ENCODE peak calls at places on chromosomes 11 and 22, in six cellular contexts. G, Q, U, T, H and K are unnamed samples.
A peak's percentile ranks its signal among the peaks of the same experiment; 100 is the strongest.

GRCh38 chr11:97912629-97913028 is 1108.1 kb upstream of the CNTN5 start:
- DNase-seq in G (no peak), Q (no peak), U (no peak), T (no peak), H (no peak), K (no peak)

GRCh38 chr11:120839846-120840402 is 184.0 kb upstream of the TBCEL start:
- DNase-seq in G (no peak), Q (no peak), U (no peak), T (no peak), H (no peak), K (no peak)

GRCh38 chr11:44575288-44575672 is 9.8 kb downstream of the CD82 start:
- DNase-seq in G (no peak), Q (no peak), U (no peak), T (no peak), H (no peak), K (no peak)

GRCh38 chr22:48891688-48892380 is 935.8 kb downstream of the BRD1 start:
- DNase-seq in G (no peak), Q (peak; percentile 34), U (no peak), T (no peak), H (no peak), K (no peak)

GRCh38 chr22:27726344-27726725 is 75.2 kb downstream of the MN1 start:
- DNase-seq in G (no peak), Q (no peak), U (no peak), T (no peak), H (no peak), K (no peak)

GRCh38 chr11:41842673-41843072 is 383.2 kb upstream of the LRRC4C start:
- DNase-seq in G (no peak), Q (no peak), U (no peak), T (no peak), H (no peak), K (no peak)

GRCh38 chr22:43060213-43060612 is 29.0 kb downstream of the TTLL1 start:
- DNase-seq in G (peak; percentile 52), Q (no peak), U (peak; percentile 12), T (no peak), H (no peak), K (no peak)

GRCh38 chr11:64764753-64765152 is 5.0 kb upstream of the PYGM start:
- DNase-seq in G (no peak), Q (no peak), U (no peak), T (no peak), H (no peak), K (no peak)

GRCh38 chr11:130178441-130178971 is 18.9 kb downstream of the ST14 start:
- DNase-seq in G (no peak), Q (no peak), U (no peak), T (no peak), H (peak; percentile 44), K (no peak)

GRCh38 chr11:40030867-40031266 is 1428.6 kb downstream of the LRRC4C start:
- DNase-seq in G (no peak), Q (no peak), U (no peak), T (no peak), H (no peak), K (no peak)

GRCh38 chr11:105937331-105937730 is 84.7 kb downstream of the MSANTD4 start:
- DNase-seq in G (no peak), Q (no peak), U (peak; percentile 29), T (no peak), H (no peak), K (no peak)

GRCh38 chr22:39994046-39994565 is 648 bp upstream of the FAM83F start:
- DNase-seq in G (no peak), Q (no peak), U (no peak), T (no peak), H (no peak), K (no peak)

DNA sequence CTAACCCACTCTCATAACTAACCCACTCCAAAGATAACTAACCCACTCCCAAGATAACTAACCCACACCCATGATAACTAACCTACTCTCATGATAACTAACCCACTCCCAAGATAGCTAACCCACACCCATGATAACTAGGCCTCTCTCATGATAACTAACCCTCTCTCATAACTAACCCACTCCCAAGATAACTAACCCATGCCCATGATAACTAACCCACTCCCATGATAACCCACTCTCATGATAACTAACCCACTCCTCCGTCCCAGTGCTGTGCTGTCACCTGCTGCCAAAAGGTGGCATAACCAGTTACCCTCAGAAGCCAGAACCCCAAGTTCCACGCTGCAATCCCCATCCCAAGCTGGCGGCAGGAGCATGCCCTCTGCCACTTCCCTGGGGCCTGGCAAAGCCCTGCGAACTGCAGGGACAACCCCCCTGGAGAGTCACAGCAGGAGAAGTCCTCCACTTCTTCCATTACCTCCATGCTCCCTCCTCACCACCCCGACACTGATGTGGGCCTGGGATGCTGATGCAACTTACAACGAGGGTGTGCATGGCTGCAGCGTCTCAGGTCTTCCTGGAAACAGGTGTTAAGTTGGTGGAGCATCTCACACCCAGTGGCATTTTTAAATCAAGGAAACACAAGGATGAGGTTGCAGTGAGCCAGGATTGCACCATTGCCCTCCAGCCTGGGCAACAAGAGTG is 30.8 kb upstream of the CELSR1 start:
- DNase-seq in G (no peak), Q (no peak), U (no peak), T (no peak), H (no peak), K (no peak)
- TF ChIP-seq CTCF in G (no peak), Q (no peak), U (peak; percentile 5), T (no peak), H (no peak), K (no peak)

GRCh38 chr11:122757201-122757600 is 81.1 kb upstream of the CRTAM start:
- DNase-seq in G (no peak), Q (no peak), U (no peak), T (no peak), H (no peak), K (no peak)

GRCh38 chr11:122755941-122756340 is 82.4 kb upstream of the CRTAM start:
- DNase-seq in G (no peak), Q (no peak), U (no peak), T (no peak), H (no peak), K (no peak)

GRCh38 chr11:122755409-122755808 is 82.9 kb upstream of the CRTAM start:
- DNase-seq in G (no peak), Q (no peak), U (no peak), T (no peak), H (no peak), K (no peak)

GRCh38 chr11:122754553-122755322 is 83.6 kb upstream of the CRTAM start:
- DNase-seq in G (peak; percentile 47), Q (no peak), U (no peak), T (no peak), H (no peak), K (no peak)

DNA sequence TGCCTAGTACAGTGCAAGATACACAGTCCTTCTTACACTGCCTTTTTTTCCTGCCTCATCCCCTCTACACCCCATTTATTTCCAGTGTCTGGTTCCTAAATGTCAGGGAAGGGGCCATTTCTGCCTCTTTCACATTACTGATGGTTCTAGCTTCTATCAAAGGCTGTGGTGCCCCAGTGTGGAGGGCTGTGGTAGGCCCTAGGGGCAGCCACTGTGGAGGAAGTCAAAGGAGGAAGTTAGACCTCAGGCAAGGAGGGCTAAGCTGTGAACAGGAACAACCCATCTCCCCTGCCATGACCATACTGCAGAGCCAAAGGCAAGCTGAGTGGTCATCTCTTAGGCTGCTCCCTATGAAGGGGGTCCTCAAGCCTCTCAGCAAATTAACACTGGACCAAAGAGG is 81.9 kb upstream of the CRTAM start:
- DNase-seq in G (peak; percentile 39), Q (peak; percentile 61), U (no peak), T (no peak), H (peak; percentile 18), K (no peak)
- TF ChIP-seq CTCF in G (peak; percentile 57), Q (no peak), U (peak; percentile 22), T (no peak), H (peak; percentile 28), K (no peak)

DNA sequence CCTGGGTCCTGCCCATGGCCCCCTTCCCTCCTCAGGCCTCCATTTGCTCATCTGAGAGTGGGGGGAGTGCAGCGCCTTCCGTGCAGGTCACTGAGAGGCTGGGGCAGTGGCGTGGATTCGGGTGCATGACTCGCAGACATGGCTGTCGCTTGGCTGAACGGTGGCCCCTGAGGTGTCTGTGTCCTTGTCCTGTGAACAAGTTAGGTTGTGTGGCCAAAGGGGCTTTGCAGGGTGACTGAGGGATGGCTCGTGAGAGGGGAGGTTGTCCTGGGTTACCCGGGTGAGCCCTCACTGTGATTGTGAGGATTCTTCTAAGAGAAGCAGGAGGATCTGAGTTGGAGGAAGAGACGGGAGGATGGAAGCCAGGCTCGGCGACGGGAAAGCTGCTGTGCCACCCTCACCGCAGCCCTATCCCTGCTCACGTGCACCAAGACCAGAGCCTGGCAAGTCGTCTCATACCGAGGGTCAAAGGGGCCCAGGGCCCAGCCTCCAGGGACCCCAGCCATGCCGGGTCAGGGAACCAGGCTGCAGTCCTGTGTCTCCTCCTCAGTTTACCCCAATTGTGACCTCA is 79.1 kb downstream of the KCNQ1 start:
- DNase-seq in G (no peak), Q (no peak), U (no peak), T (peak; percentile 20), H (peak; percentile 7), K (peak; percentile 13)
- TF ChIP-seq CTCF in G (no peak), Q (no peak), U (no peak), T (no peak), H (no peak), K (no peak)

GRCh38 chr11:123490527-123490926 is 60.5 kb downstream of the GRAMD1B start:
- DNase-seq in G (no peak), Q (no peak), U (no peak), T (no peak), H (no peak), K (no peak)
- TF ChIP-seq CTCF in G (peak; percentile 18), Q (no peak), U (no peak), T (no peak), H (no peak), K (no peak)

GRCh38 chr11:66318576-66318970 is 1.7 kb upstream of the CD248 start:
- DNase-seq in G (no peak), Q (no peak), U (no peak), T (no peak), H (no peak), K (no peak)
- TF ChIP-seq CTCF in G (no peak), Q (no peak), U (no peak), T (no peak), H (no peak), K (no peak)

GRCh38 chr11:60767388-60767811 is 10.7 kb downstream of the MS4A15 start:
- DNase-seq in G (no peak), Q (no peak), U (no peak), T (no peak), H (no peak), K (no peak)

GRCh38 chr11:60766547-60766946 is 9.9 kb downstream of the MS4A15 start:
- DNase-seq in G (no peak), Q (no peak), U (no peak), T (no peak), H (no peak), K (no peak)

GRCh38 chr11:60769811-60770210 is 13.1 kb downstream of the MS4A15 start:
- DNase-seq in G (no peak), Q (no peak), U (no peak), T (no peak), H (no peak), K (no peak)

GRCh38 chr11:60769273-60769672 is 12.6 kb downstream of the MS4A15 start:
- DNase-seq in G (no peak), Q (no peak), U (no peak), T (no peak), H (no peak), K (no peak)

GRCh38 chr11:60768202-60768601 is 11.5 kb downstream of the MS4A15 start:
- DNase-seq in G (no peak), Q (no peak), U (no peak), T (no peak), H (no peak), K (no peak)
- TF ChIP-seq CTCF in G (no peak), Q (no peak), U (no peak), T (no peak), H (no peak), K (no peak)

GRCh38 chr11:112004389-112004788 is 20.8 kb upstream of the DLAT start:
- DNase-seq in G (peak; percentile 58), Q (no peak), U (no peak), T (no peak), H (no peak), K (no peak)
- TF ChIP-seq CTCF in G (peak; percentile 85), Q (no peak), U (peak; percentile 42), T (peak; percentile 6), H (peak; percentile 15), K (no peak)